ENCODE peak calls at places on chromosomes 12 and 14, in seven cellular contexts. One of them, this sample, is unnamed. For H3K36me3, the result is how much of the 10 kb centered on the place peaks cover.

GRCh38 chr14:92408186-92408585 is 85.2 kb downstream of the SLC24A4 start:
- DNase-seq in mesenchymal stem cell: peak
- DNase-seq in GM23248: peak
- DNase-seq in GM23338: no peak
- DNase-seq in PC-3: peak
- DNase-seq in neural progenitor cell: no peak
- DNase-seq in neuronal stem cell: no peak
- DNase-seq in this sample: peak

GRCh38 chr14:93734086-93734822 is 54.0 kb downstream of the PRIMA1 start:
- DNase-seq in PC-3: no peak
- DNase-seq in GM23338: peak
- DNase-seq in neuronal stem cell: no peak
- DNase-seq in GM23248: no peak
- DNase-seq in neural progenitor cell: peak
- DNase-seq in mesenchymal stem cell: no peak
- DNase-seq in this sample: no peak

GRCh38 chr12:26034371-26035142 is 76.1 kb downstream of the RASSF8 start:
- DNase-seq in GM23248: peak
- DNase-seq in neuronal stem cell: no peak
- DNase-seq in mesenchymal stem cell: no peak
- DNase-seq in GM23338: no peak
- DNase-seq in PC-3: no peak
- DNase-seq in neural progenitor cell: no peak
- DNase-seq in this sample: peak

GRCh38 chr12:31928246-31929139 is 30.7 kb upstream of the RESF1 start:
- DNase-seq in neural progenitor cell: no peak
- DNase-seq in PC-3: no peak
- DNase-seq in GM23338: no peak
- DNase-seq in GM23248: no peak
- DNase-seq in neuronal stem cell: no peak
- DNase-seq in mesenchymal stem cell: no peak
- DNase-seq in this sample: no peak

GRCh38 chr12:121626853-121627623 is 708 bp downstream of the ORAI1 start:
- DNase-seq in neural progenitor cell: peak
- DNase-seq in GM23248: peak
- DNase-seq in mesenchymal stem cell: peak
- DNase-seq in PC-3: peak
- DNase-seq in GM23338: peak
- DNase-seq in neuronal stem cell: peak
- DNase-seq in this sample: peak

GRCh38 chr12:26791328-26791791 is 41.6 kb downstream of the ITPR2 start:
- DNase-seq in neural progenitor cell: no peak
- DNase-seq in mesenchymal stem cell: peak
- DNase-seq in PC-3: no peak
- DNase-seq in GM23338: no peak
- DNase-seq in GM23248: peak
- DNase-seq in neuronal stem cell: no peak
- DNase-seq in this sample: peak

GRCh38 chr12:117216686-117217085 is 26.4 kb upstream of the FBXO21 start:
- DNase-seq in GM23338: no peak
- DNase-seq in neuronal stem cell: no peak
- DNase-seq in PC-3: no peak
- DNase-seq in mesenchymal stem cell: no peak
- DNase-seq in GM23248: no peak
- DNase-seq in neural progenitor cell: no peak
- DNase-seq in this sample: no peak

GRCh38 chr14:68888883-68889282 is 90.2 kb downstream of the ACTN1 start:
- DNase-seq in neural progenitor cell: no peak
- DNase-seq in mesenchymal stem cell: no peak
- DNase-seq in GM23248: no peak
- DNase-seq in GM23338: no peak
- DNase-seq in neuronal stem cell: no peak
- DNase-seq in PC-3: no peak
- DNase-seq in this sample: no peak

GRCh38 chr12:116135209-116135930 is 142.1 kb downstream of the MED13L start:
- DNase-seq in PC-3: peak
- DNase-seq in GM23338: no peak
- DNase-seq in mesenchymal stem cell: peak
- DNase-seq in neuronal stem cell: no peak
- DNase-seq in neural progenitor cell: no peak
- DNase-seq in GM23248: peak
- DNase-seq in this sample: peak

GRCh38 chr12:124497039-124497438 is 70.4 kb downstream of the NCOR2 start:
- DNase-seq in PC-3: no peak
- DNase-seq in mesenchymal stem cell: peak
- DNase-seq in neural progenitor cell: no peak
- DNase-seq in GM23248: peak
- DNase-seq in GM23338: no peak
- DNase-seq in neuronal stem cell: no peak
- DNase-seq in this sample: peak

GRCh38 chr12:12542286-12542685 is 20.4 kb downstream of the DUSP16 start:
- DNase-seq in PC-3: no peak
- DNase-seq in neuronal stem cell: no peak
- DNase-seq in neural progenitor cell: no peak
- DNase-seq in GM23338: no peak
- DNase-seq in mesenchymal stem cell: no peak
- DNase-seq in GM23248: no peak
- DNase-seq in this sample: no peak

DNA sequence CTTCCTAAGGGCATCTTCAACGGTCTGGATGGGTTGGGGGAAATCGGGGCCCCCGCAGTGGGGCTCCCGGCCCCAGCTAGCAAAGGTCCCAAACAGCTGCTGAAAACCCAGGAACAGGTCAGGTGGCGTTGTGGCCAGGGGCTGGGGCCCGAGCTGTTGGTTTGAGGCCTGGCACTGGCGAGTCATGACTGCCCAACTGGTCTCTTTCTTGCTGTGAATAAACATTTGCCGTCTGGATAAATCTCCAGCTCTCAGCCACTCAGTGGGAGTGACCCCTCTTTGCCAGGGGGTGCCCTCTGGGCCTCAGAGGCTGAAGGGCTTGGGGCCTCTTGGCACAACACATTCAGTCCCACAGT is 6.8 kb upstream of the SLC25A29 start:
- DNase-seq in neural progenitor cell: no peak
- DNase-seq in mesenchymal stem cell: no peak
- DNase-seq in neuronal stem cell: no peak
- DNase-seq in GM23338: no peak
- DNase-seq in PC-3: no peak
- DNase-seq in GM23248: no peak
- DNase-seq in this sample: no peak
- H3K36me3 ChIP-seq in neural progenitor cell: under half
- H3K36me3 ChIP-seq in mesenchymal stem cell: under half
- H3K36me3 ChIP-seq in neuronal stem cell: under half
- H3K36me3 ChIP-seq in GM23338: under half
- H3K36me3 ChIP-seq in PC-3: under half
- H3K36me3 ChIP-seq in GM23248: under half
- H3K36me3 ChIP-seq in this sample: under half

DNA sequence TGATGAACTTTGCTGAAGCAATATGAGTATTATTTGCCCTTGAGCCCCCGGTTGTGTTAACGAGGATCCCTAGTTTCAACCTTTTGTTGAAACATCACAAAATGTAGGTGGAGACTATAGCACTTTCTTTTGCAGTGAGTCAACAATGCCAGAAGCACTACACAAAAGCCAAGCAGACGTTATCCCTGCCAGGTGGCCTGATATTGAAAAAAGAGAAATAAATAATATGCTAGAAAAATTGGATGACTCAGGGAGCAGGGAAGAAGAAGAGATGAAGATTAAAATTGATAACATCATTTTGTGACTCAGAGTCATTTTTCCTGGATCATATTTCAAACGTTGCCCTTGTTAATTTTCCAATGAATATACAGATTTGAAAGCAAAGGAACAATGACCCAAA is 58.2 kb downstream of the RERG start:
- DNase-seq in neuronal stem cell: no peak
- DNase-seq in GM23338: no peak
- DNase-seq in PC-3: no peak
- DNase-seq in mesenchymal stem cell: no peak
- DNase-seq in GM23248: no peak
- DNase-seq in neural progenitor cell: no peak
- DNase-seq in this sample: peak
- H2AFZ ChIP-seq in neuronal stem cell: no peak
- H2AFZ ChIP-seq in GM23338: no peak
- H2AFZ ChIP-seq in PC-3: no peak
- H2AFZ ChIP-seq in mesenchymal stem cell: no peak
- H2AFZ ChIP-seq in GM23248: no peak
- H2AFZ ChIP-seq in neural progenitor cell: no peak
- H2AFZ ChIP-seq in this sample: no peak

GRCh38 chr14:64741961-64742360 is 37.7 kb downstream of the PLEKHG3 start:
- DNase-seq in GM23338: no peak
- DNase-seq in mesenchymal stem cell: no peak
- DNase-seq in PC-3: no peak
- DNase-seq in neural progenitor cell: no peak
- DNase-seq in neuronal stem cell: no peak
- DNase-seq in GM23248: no peak
- DNase-seq in this sample: no peak
- H3K36me3 ChIP-seq in GM23338: under half
- H3K36me3 ChIP-seq in mesenchymal stem cell: under half
- H3K36me3 ChIP-seq in PC-3: half or more
- H3K36me3 ChIP-seq in neural progenitor cell: under half
- H3K36me3 ChIP-seq in neuronal stem cell: half or more
- H3K36me3 ChIP-seq in GM23248: under half
- H3K36me3 ChIP-seq in this sample: under half

GRCh38 chr14:99413172-99413571 is 67.5 kb downstream of the SETD3 start:
- DNase-seq in mesenchymal stem cell: no peak
- DNase-seq in PC-3: no peak
- DNase-seq in GM23248: no peak
- DNase-seq in neuronal stem cell: no peak
- DNase-seq in GM23338: peak
- DNase-seq in neural progenitor cell: no peak
- DNase-seq in this sample: peak

GRCh38 chr14:99413972-99414371 is 66.7 kb downstream of the SETD3 start:
- DNase-seq in neuronal stem cell: no peak
- DNase-seq in GM23248: no peak
- DNase-seq in neural progenitor cell: no peak
- DNase-seq in GM23338: no peak
- DNase-seq in PC-3: no peak
- DNase-seq in mesenchymal stem cell: no peak
- DNase-seq in this sample: no peak

GRCh38 chr14:99410019-99410418 is 70.6 kb downstream of the SETD3 start:
- DNase-seq in GM23338: peak
- DNase-seq in neuronal stem cell: no peak
- DNase-seq in neural progenitor cell: no peak
- DNase-seq in PC-3: no peak
- DNase-seq in mesenchymal stem cell: no peak
- DNase-seq in GM23248: no peak
- DNase-seq in this sample: no peak

GRCh38 chr14:99415496-99416281 is 65.0 kb downstream of the SETD3 start:
- DNase-seq in GM23248: peak
- DNase-seq in neural progenitor cell: peak
- DNase-seq in neuronal stem cell: peak
- DNase-seq in GM23338: peak
- DNase-seq in PC-3: peak
- DNase-seq in mesenchymal stem cell: peak
- DNase-seq in this sample: peak

DNA sequence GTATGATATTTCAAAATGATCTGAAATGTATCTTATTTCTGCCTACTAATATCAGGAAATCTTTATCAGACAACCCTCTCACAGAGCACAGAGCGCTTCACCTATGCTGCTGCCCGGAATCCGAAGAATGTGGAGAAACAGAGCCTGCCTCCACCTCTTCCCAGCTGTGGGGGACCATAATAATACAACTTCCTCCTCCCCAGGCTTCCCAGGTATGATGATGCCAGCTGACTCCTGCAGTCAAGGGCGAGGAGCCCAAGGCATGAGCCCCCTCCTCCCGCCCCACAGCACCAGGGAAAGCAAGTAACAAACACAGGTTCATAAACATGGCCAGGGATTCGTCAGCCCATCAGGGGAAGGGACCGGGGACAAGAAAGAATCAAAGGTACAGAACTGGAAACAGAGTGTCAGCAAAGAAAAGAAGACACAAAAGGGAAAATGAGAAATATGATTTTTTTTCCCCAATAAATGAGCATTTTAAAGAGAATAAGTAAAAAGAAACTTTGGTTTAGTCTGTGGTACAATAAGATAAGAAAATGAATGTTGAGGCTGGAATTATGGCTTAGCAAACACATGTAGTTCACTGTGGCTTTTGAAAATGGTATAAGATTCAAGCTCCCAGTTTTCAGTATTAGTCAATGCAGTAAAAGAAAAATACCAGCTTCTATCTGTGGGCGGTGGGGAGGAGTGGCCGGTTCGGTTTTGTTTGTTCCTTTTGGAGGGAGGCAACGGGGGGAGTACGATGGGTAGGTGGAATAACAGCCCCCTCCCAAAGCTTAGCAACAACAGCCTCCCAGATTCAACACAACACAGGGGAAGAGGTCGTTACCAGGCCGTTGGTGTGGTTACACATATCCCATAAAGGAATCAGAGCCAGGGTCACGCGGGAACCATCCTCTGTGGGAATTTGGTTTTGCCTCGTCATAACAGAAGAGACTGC is 68.3 kb downstream of the SETD3 start:
- DNase-seq in GM23338: peak
- DNase-seq in PC-3: no peak
- DNase-seq in neuronal stem cell: no peak
- DNase-seq in GM23248: no peak
- DNase-seq in neural progenitor cell: peak
- DNase-seq in mesenchymal stem cell: peak
- DNase-seq in this sample: peak
- H2AFZ ChIP-seq in GM23338: no peak
- H2AFZ ChIP-seq in PC-3: no peak
- H2AFZ ChIP-seq in neuronal stem cell: no peak
- H2AFZ ChIP-seq in GM23248: no peak
- H2AFZ ChIP-seq in neural progenitor cell: no peak
- H2AFZ ChIP-seq in mesenchymal stem cell: no peak
- H2AFZ ChIP-seq in this sample: no peak

DNA sequence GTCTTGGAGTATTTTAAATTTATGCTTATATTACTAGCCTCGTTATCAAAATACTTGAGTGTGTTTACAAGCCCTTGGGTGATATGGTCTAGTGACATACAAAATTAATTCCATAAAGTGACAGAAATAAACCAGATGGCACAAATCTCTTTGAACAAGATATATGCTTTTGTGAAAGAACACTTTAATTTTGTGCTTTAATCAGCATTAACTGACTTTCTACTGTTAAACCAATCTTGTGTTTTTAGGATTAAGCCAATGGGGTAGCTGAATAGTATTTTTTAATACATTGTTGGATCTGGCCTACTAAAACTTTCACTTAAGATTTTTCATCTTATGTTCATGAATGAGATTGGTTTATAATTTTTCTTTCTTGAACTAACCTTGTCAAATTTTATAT is 30.4 kb upstream of the GCH1 start:
- DNase-seq in GM23338: no peak
- DNase-seq in neuronal stem cell: no peak
- DNase-seq in neural progenitor cell: no peak
- DNase-seq in GM23248: no peak
- DNase-seq in mesenchymal stem cell: no peak
- DNase-seq in PC-3: no peak
- DNase-seq in this sample: no peak
- H3K36me3 ChIP-seq in GM23338: under half
- H3K36me3 ChIP-seq in neuronal stem cell: under half
- H3K36me3 ChIP-seq in neural progenitor cell: under half
- H3K36me3 ChIP-seq in GM23248: under half
- H3K36me3 ChIP-seq in mesenchymal stem cell: under half
- H3K36me3 ChIP-seq in PC-3: under half
- H3K36me3 ChIP-seq in this sample: under half